ENCODE peak calls at places on chromosomes 5 and 9, in four cellular contexts. R is NAMALWA, T is activated T-cell treated with anti-CD3 and anti-CD28 coated beads for 1 hour, X is uterus. A is an unnamed sample.

GRCh38 chr9:137648396-137648795 is 29.6 kb downstream of the EHMT1 start:
- DNase-seq in T (no peak), X (no peak), R (no peak), A (no peak)

GRCh38 chr5:172377438-172377837 is 76.9 kb downstream of the SH3PXD2B start:
- DNase-seq in R (no peak), T (no peak), X (no peak), A (no peak)

GRCh38 chr9:124639637-124640036 is 131.5 kb downstream of the NR6A1 start:
- DNase-seq in X (no peak), T (no peak), R (no peak), A (no peak)

GRCh38 chr9:84990416-84990815 is 320.9 kb downstream of the NTRK2 start:
- DNase-seq in T (no peak), X (no peak), R (no peak), A (no peak)

GRCh38 chr5:81450940-81451339 is 57.0 kb upstream of the ACOT12 start:
- DNase-seq in T (no peak), X (no peak), R (no peak), A (no peak)

GRCh38 chr9:135070198-135070951 is 17.1 kb upstream of the OLFM1 start:
- DNase-seq in X (no peak), R (no peak), T (no peak), A (no peak)

GRCh38 chr9:96203867-96204412 is 98.0 kb downstream of the HSD17B3 start:
- DNase-seq in T (no peak), X (no peak), R (no peak), A (no peak)

GRCh38 chr9:91948423-91949292 is 1.4 kb downstream of the ROR2 start:
- DNase-seq in R (no peak), T (no peak), X (peak; percentile 73), A (peak; percentile 7)

GRCh38 chr5:134119720-134120119 is 5.2 kb downstream of the TCF7 start:
- DNase-seq in R (no peak), X (no peak), T (no peak), A (no peak)

GRCh38 chr9:84799231-84799630 is 129.7 kb downstream of the NTRK2 start:
- DNase-seq in X (no peak), T (no peak), R (no peak), A (no peak)

GRCh38 chr9:133023117-133023890 is 7.5 kb upstream of the GTF3C5 start:
- DNase-seq in X (no peak), T (peak; percentile 14), R (peak; percentile 54), A (peak; percentile 15)

GRCh38 chr9:111559000-111559610 is 34.1 kb downstream of the ZNF483 start:
- DNase-seq in X (no peak), R (no peak), T (no peak), A (no peak)

GRCh38 chr5:80071510-80072021 is 36.4 kb downstream of the THBS4 start:
- DNase-seq in X (no peak), R (no peak), T (no peak), A (no peak)

GRCh38 chr5:88203977-88204735 is 64.5 kb downstream of the TMEM161B start:
- DNase-seq in X (no peak), R (no peak), T (peak; percentile 10), A (no peak)

GRCh38 chr5:154189819-154190651 is 498 bp upstream of the GALNT10 start:
- DNase-seq in T (peak; percentile 73), R (peak; percentile 84), X (peak; percentile 72), A (peak; percentile 57)

GRCh38 chr5:83524345-83524744 is 52.8 kb downstream of the VCAN start:
- DNase-seq in T (no peak), X (no peak), R (no peak), A (no peak)

GRCh38 chr9:131704195-131704983 is 35.5 kb downstream of the RAPGEF1 start:
- DNase-seq in T (no peak), X (no peak), R (peak; percentile 26), A (no peak)

GRCh38 chr5:138282918-138283742 is 8.7 kb upstream of the GFRA3 start:
- DNase-seq in R (peak; percentile 59), T (no peak), X (no peak), A (peak; percentile 82)

A was measured in Kasumi-1.